ENCODE peak calls at places on chromosomes 4 and X, in five cellular contexts. H, W, L, C and K are unnamed samples.

GRCh38 chr4:1767770-1768366 is 25.2 kb upstream of the FGFR3 start:
- DNase-seq in H (no peak), W (peak), L (no peak), C (no peak), K (peak)

GRCh38 chr4:46277165-46277951 is 112.6 kb downstream of the GABRA2 start:
- DNase-seq in H (no peak), W (no peak), L (peak), C (no peak), K (no peak)

GRCh38 chrX:7191681-7192110 is 43.7 kb upstream of the PUDP start:
- DNase-seq in H (no peak), W (no peak), L (no peak), C (no peak), K (peak)

GRCh38 chr4:79050521-79050880 is 111.3 kb upstream of the PAQR3 start:
- DNase-seq in H (no peak), W (peak), L (peak), C (peak), K (no peak)

GRCh38 chr4:43782391-43782790 is 666.2 kb downstream of the KCTD8 start:
- DNase-seq in H (no peak), W (no peak), L (no peak), C (no peak), K (no peak)

GRCh38 chrX:36348509-36348908 is 429.0 kb downstream of the CFAP47 start:
- DNase-seq in H (no peak), W (no peak), L (no peak), C (no peak), K (no peak)

GRCh38 chrX:130170752-130171445 is 863 bp upstream of the RAB33A start:
- DNase-seq in H (peak), W (peak), L (peak), C (peak), K (peak)

GRCh38 chr4:110224812-110225211 is 26.4 kb upstream of the ELOVL6 start:
- DNase-seq in H (no peak), W (no peak), L (no peak), C (no peak), K (no peak)

GRCh38 chrX:40331353-40331752 is 233.6 kb upstream of the BCOR start:
- DNase-seq in H (no peak), W (no peak), L (no peak), C (no peak), K (no peak)

GRCh38 chrX:81174286-81174685 is 27.4 kb downstream of the HMGN5 start:
- DNase-seq in H (no peak), W (no peak), L (no peak), C (no peak), K (peak)

GRCh38 chr4:103915224-103915869 is 195.6 kb upstream of the TACR3 start:
- DNase-seq in H (no peak), W (peak), L (no peak), C (peak), K (peak)

GRCh38 chr4:123107444-123108252 is 185.3 kb upstream of the NUDT6 start:
- DNase-seq in H (no peak), W (no peak), L (no peak), C (no peak), K (no peak)

GRCh38 chr4:26152051-26152450 is 168.8 kb upstream of the RBPJ start:
- DNase-seq in H (no peak), W (peak), L (peak), C (peak), K (no peak)

GRCh38 chrX:73683236-73683859 is 120.4 kb downstream of the CHIC1 start:
- DNase-seq in H (no peak), W (no peak), L (no peak), C (no peak), K (peak)

GRCh38 chr4:144710526-144710912 is 64.6 kb downstream of the HHIP start:
- DNase-seq in H (no peak), W (peak), L (no peak), C (no peak), K (no peak)

GRCh38 chr4:48913346-48913745 is 6.8 kb upstream of the OCIAD2 start:
- DNase-seq in H (no peak), W (no peak), L (no peak), C (no peak), K (peak)

GRCh38 chr4:162061214-162061613 is 102.6 kb downstream of the FSTL5 start:
- DNase-seq in H (no peak), W (no peak), L (no peak), C (no peak), K (no peak)

GRCh38 chrX:152893631-152894610 is 3.9 kb upstream of the ZNF185 start:
- DNase-seq in H (no peak), W (no peak), L (no peak), C (no peak), K (no peak)

GRCh38 chrX:17669891-17670290 is 67.4 kb upstream of the SCML1 start:
- DNase-seq in H (no peak), W (no peak), L (no peak), C (no peak), K (no peak)

GRCh38 chrX:49308604-49309269 is 5.3 kb downstream of the GAGE10 start:
- DNase-seq in H (no peak), W (no peak), L (no peak), C (no peak), K (peak)

GRCh38 chr4:620201-620600 is 5.2 kb upstream of the PDE6B start:
- DNase-seq in H (no peak), W (no peak), L (no peak), C (no peak), K (no peak)

GRCh38 chr4:83552085-83552484 is 16.2 kb downstream of the GPAT3 start:
- DNase-seq in H (no peak), W (no peak), L (no peak), C (no peak), K (peak)

GRCh38 chr4:158729716-158730559 is 6.7 kb upstream of the PPID start:
- DNase-seq in H (peak), W (peak), L (no peak), C (no peak), K (peak)

GRCh38 chr4:105194328-105195231 is 47.9 kb downstream of the TET2 start:
- DNase-seq in H (no peak), W (no peak), L (no peak), C (no peak), K (peak)

GRCh38 chr4:69750346-69750745 is 10.1 kb downstream of the SULT1B1 start:
- DNase-seq in H (no peak), W (no peak), L (no peak), C (no peak), K (no peak)

GRCh38 chr4:155960522-155960921 is 6.9 kb upstream of the CTSO start:
- DNase-seq in H (no peak), W (no peak), L (no peak), C (peak), K (peak)

GRCh38 chrX:13507893-13508292 is 61.5 kb upstream of the EGFL6 start:
- DNase-seq in H (no peak), W (no peak), L (no peak), C (no peak), K (no peak)

GRCh38 chrX:8730812-8731578 is 942 bp downstream of the ANOS1 start:
- DNase-seq in H (no peak), W (no peak), L (no peak), C (no peak), K (peak)

GRCh38 chr4:40254961-40255721 is 58.3 kb downstream of the RHOH start:
- DNase-seq in H (no peak), W (no peak), L (no peak), C (no peak), K (peak)

GRCh38 chr4:5708171-5708828 is at the start of gene EVC2:
- DNase-seq in H (peak), W (peak), L (no peak), C (no peak), K (peak)

GRCh38 chr4:114077610-114078009 is 98.2 kb upstream of the ARSJ start:
- DNase-seq in H (no peak), W (no peak), L (no peak), C (no peak), K (peak)

GRCh38 chr4:184265566-184266351 is 48.1 kb upstream of the ENPP6 start:
- DNase-seq in H (no peak), W (no peak), L (no peak), C (no peak), K (no peak)

GRCh38 chrX:24398766-24399165 is 38.3 kb downstream of the SUPT20HL1 start:
- DNase-seq in H (no peak), W (peak), L (no peak), C (no peak), K (no peak)

GRCh38 chrX:113973706-113974105 is 610.2 kb upstream of the HTR2C start:
- DNase-seq in H (no peak), W (no peak), L (no peak), C (no peak), K (no peak)

GRCh38 chr4:11650801-11651596 is 222.3 kb upstream of the HS3ST1 start:
- DNase-seq in H (peak), W (no peak), L (no peak), C (no peak), K (peak)

GRCh38 chr4:86331362-86331761 is 28.5 kb downstream of the MAPK10 start:
- DNase-seq in H (no peak), W (no peak), L (no peak), C (no peak), K (no peak)

GRCh38 chr4:168304744-168305459 is 13.7 kb downstream of the DDX60 start:
- DNase-seq in H (no peak), W (peak), L (peak), C (no peak), K (peak)

GRCh38 chrX:38192007-38192625 is 28.6 kb downstream of the SRPX start:
- DNase-seq in H (peak), W (peak), L (peak), C (peak), K (peak)

GRCh38 chrX:750263-750662 is 119.7 kb downstream of the SHOX start:
- DNase-seq in H (no peak), W (no peak), L (no peak), C (no peak), K (no peak)